ENCODE peak calls at places on chromosome 2, in ten cellular contexts. G, V, E, P, Y, J, S, F, I and A are unnamed samples.

GRCh38 chr2:224039770-224040088 is 643 bp upstream of the SERPINE2 start:
- DNase-seq in G (no peak), V (peak), E (no peak), P (no peak), Y (no peak), J (no peak), S (no peak), F (no peak), I (no peak), A (no peak)

GRCh38 chr2:11022874-11023273 is 111.1 kb downstream of the KCNF1 start:
- DNase-seq in G (no peak), V (no peak), E (no peak), P (no peak), Y (no peak), J (no peak), S (no peak), F (no peak), I (no peak), A (no peak)

GRCh38 chr2:134468776-134469175 is 214.9 kb downstream of the MGAT5 start:
- DNase-seq in G (no peak), V (no peak), E (no peak), P (no peak), Y (no peak), J (no peak), S (no peak), F (no peak), I (no peak), A (no peak)

GRCh38 chr2:217538719-217539118 is 464.1 kb downstream of the TNS1 start:
- DNase-seq in G (no peak), V (no peak), E (no peak), P (no peak), Y (no peak), J (no peak), S (no peak), F (no peak), I (no peak), A (no peak)

GRCh38 chr2:25374827-25375226 is 33.1 kb upstream of the DNMT3A start:
- DNase-seq in G (no peak), V (no peak), E (no peak), P (no peak), Y (no peak), J (no peak), S (no peak), F (no peak), I (no peak), A (peak)

GRCh38 chr2:85668009-85668856 is at the start of gene SFTPB:
- DNase-seq in G (peak), V (no peak), E (no peak), P (no peak), Y (no peak), J (no peak), S (no peak), F (no peak), I (no peak), A (no peak)

GRCh38 chr2:40164736-40165502 is 287.0 kb downstream of the SLC8A1 start:
- DNase-seq in G (no peak), V (no peak), E (peak), P (no peak), Y (no peak), J (peak), S (no peak), F (no peak), I (no peak), A (no peak)

GRCh38 chr2:140891614-140892212 is 1239.1 kb downstream of the LRP1B start:
- DNase-seq in G (no peak), V (no peak), E (no peak), P (no peak), Y (no peak), J (no peak), S (no peak), F (no peak), I (no peak), A (no peak)

GRCh38 chr2:235257590-235257989 is 236.3 kb upstream of the AGAP1 start:
- DNase-seq in G (no peak), V (no peak), E (no peak), P (no peak), Y (no peak), J (no peak), S (no peak), F (no peak), I (no peak), A (no peak)

GRCh38 chr2:169798718-169799495 is at the start of gene SSB:
- DNase-seq in G (peak), V (peak), E (peak), P (peak), Y (peak), J (peak), S (peak), F (peak), I (peak), A (peak)

GRCh38 chr2:96541326-96541725 is 4.8 kb downstream of the ARID5A start:
- DNase-seq in G (peak), V (no peak), E (no peak), P (peak), Y (no peak), J (no peak), S (no peak), F (no peak), I (no peak), A (no peak)

GRCh38 chr2:28163627-28164279 is 228.9 kb upstream of the FOSL2 start:
- DNase-seq in G (peak), V (no peak), E (no peak), P (peak), Y (no peak), J (peak), S (peak), F (no peak), I (no peak), A (no peak)

GRCh38 chr2:6828299-6828584 is 37.5 kb downstream of the CMPK2 start:
- DNase-seq in G (peak), V (no peak), E (no peak), P (peak), Y (no peak), J (no peak), S (no peak), F (no peak), I (no peak), A (no peak)

GRCh38 chr2:216694201-216694825 is 1.0 kb downstream of the IGFBP5 start:
- DNase-seq in G (peak), V (peak), E (no peak), P (peak), Y (peak), J (peak), S (peak), F (no peak), I (peak), A (no peak)

GRCh38 chr2:152415231-152415642 is 80.3 kb downstream of the FMNL2 start:
- DNase-seq in G (peak), V (no peak), E (no peak), P (no peak), Y (no peak), J (no peak), S (no peak), F (no peak), I (no peak), A (no peak)

GRCh38 chr2:229712125-229712524 is 2.2 kb downstream of the DNER start:
- DNase-seq in G (peak), V (no peak), E (no peak), P (no peak), Y (no peak), J (no peak), S (no peak), F (no peak), I (no peak), A (no peak)

GRCh38 chr2:11984556-11985158 is 238.2 kb downstream of the LPIN1 start:
- DNase-seq in G (no peak), V (no peak), E (no peak), P (no peak), Y (no peak), J (no peak), S (no peak), F (no peak), I (no peak), A (no peak)

GRCh38 chr2:68849579-68850030 is 21.6 kb downstream of the BMP10 start:
- DNase-seq in G (peak), V (no peak), E (no peak), P (no peak), Y (no peak), J (no peak), S (no peak), F (no peak), I (no peak), A (no peak)

GRCh38 chr2:119689218-119689617 is 10.2 kb downstream of the TMEM177 start:
- DNase-seq in G (no peak), V (no peak), E (no peak), P (no peak), Y (no peak), J (no peak), S (no peak), F (no peak), I (no peak), A (no peak)

GRCh38 chr2:102357975-102358374 is 2.4 kb downstream of the IL18R1 start:
- DNase-seq in G (no peak), V (no peak), E (no peak), P (no peak), Y (no peak), J (no peak), S (no peak), F (no peak), I (no peak), A (no peak)

GRCh38 chr2:177983183-177983788 is 89.3 kb downstream of the PDE11A start:
- DNase-seq in G (peak), V (peak), E (no peak), P (peak), Y (peak), J (peak), S (peak), F (no peak), I (no peak), A (no peak)

GRCh38 chr2:71905205-71905604 is 242.5 kb downstream of the CYP26B1 start:
- DNase-seq in G (no peak), V (no peak), E (no peak), P (no peak), Y (no peak), J (no peak), S (no peak), F (no peak), I (no peak), A (no peak)

GRCh38 chr2:45540942-45541341 is 70.1 kb downstream of the SRBD1 start:
- DNase-seq in G (no peak), V (no peak), E (no peak), P (no peak), Y (no peak), J (no peak), S (no peak), F (no peak), I (no peak), A (no peak)

GRCh38 chr2:231124833-231125232 is at the start of gene HTR2B:
- DNase-seq in G (peak), V (no peak), E (no peak), P (peak), Y (no peak), J (peak), S (no peak), F (no peak), I (no peak), A (no peak)

GRCh38 chr2:74219846-74220486 is 21.6 kb downstream of the MTHFD2 start:
- DNase-seq in G (no peak), V (no peak), E (no peak), P (no peak), Y (no peak), J (no peak), S (no peak), F (no peak), I (no peak), A (no peak)

GRCh38 chr2:10647886-10648605 is 41.7 kb downstream of the NOL10 start:
- DNase-seq in G (no peak), V (no peak), E (no peak), P (no peak), Y (no peak), J (no peak), S (no peak), F (no peak), I (no peak), A (no peak)

GRCh38 chr2:96894151-96894531 is 24.3 kb upstream of the SEMA4C start:
- DNase-seq in G (no peak), V (no peak), E (no peak), P (no peak), Y (no peak), J (no peak), S (no peak), F (no peak), I (no peak), A (no peak)

GRCh38 chr2:393711-394696 is 106.1 kb upstream of the ALKAL2 start:
- DNase-seq in G (no peak), V (peak), E (no peak), P (no peak), Y (peak), J (no peak), S (no peak), F (peak), I (no peak), A (no peak)

GRCh38 chr2:131022731-131023130 is 70.5 kb downstream of the FAM168B start:
- DNase-seq in G (no peak), V (no peak), E (no peak), P (no peak), Y (no peak), J (no peak), S (no peak), F (no peak), I (no peak), A (no peak)

GRCh38 chr2:220669324-220669723 is 902.8 kb downstream of the EPHA4 start:
- DNase-seq in G (no peak), V (no peak), E (no peak), P (no peak), Y (no peak), J (no peak), S (no peak), F (no peak), I (no peak), A (no peak)

GRCh38 chr2:74440378-74441110 is 1.2 kb downstream of the RTKN start:
- DNase-seq in G (peak), V (peak), E (peak), P (peak), Y (peak), J (peak), S (peak), F (no peak), I (peak), A (peak)

GRCh38 chr2:237591379-237591881 is 896 bp upstream of the RAB17 start:
- DNase-seq in G (no peak), V (no peak), E (no peak), P (no peak), Y (peak), J (no peak), S (no peak), F (no peak), I (no peak), A (no peak)

GRCh38 chr2:26298638-26299393 is 47.1 kb upstream of the SELENOI start:
- DNase-seq in G (peak), V (no peak), E (peak), P (no peak), Y (peak), J (peak), S (peak), F (no peak), I (no peak), A (peak)

GRCh38 chr2:178917555-178917954 is 110.3 kb upstream of the TTN start:
- DNase-seq in G (no peak), V (no peak), E (no peak), P (no peak), Y (no peak), J (no peak), S (no peak), F (no peak), I (no peak), A (no peak)

GRCh38 chr2:12534646-12535263 is 182.0 kb upstream of the TRIB2 start:
- DNase-seq in G (peak), V (no peak), E (no peak), P (no peak), Y (no peak), J (no peak), S (no peak), F (no peak), I (no peak), A (no peak)

GRCh38 chr2:182372661-182373060 is 54.2 kb downstream of the PDE1A start:
- DNase-seq in G (peak), V (no peak), E (peak), P (no peak), Y (peak), J (no peak), S (no peak), F (no peak), I (no peak), A (no peak)

GRCh38 chr2:2455151-2455550 is 124.1 kb upstream of the MYT1L start:
- DNase-seq in G (no peak), V (no peak), E (no peak), P (no peak), Y (no peak), J (no peak), S (no peak), F (no peak), I (no peak), A (no peak)

GRCh38 chr2:68831688-68832087 is 39.5 kb downstream of the BMP10 start:
- DNase-seq in G (peak), V (no peak), E (no peak), P (no peak), Y (no peak), J (peak), S (no peak), F (no peak), I (no peak), A (no peak)

GRCh38 chr2:104733544-104733943 is 120.4 kb upstream of the POU3F3 start:
- DNase-seq in G (no peak), V (peak), E (no peak), P (peak), Y (peak), J (peak), S (no peak), F (no peak), I (no peak), A (no peak)

GRCh38 chr2:199469514-199470360 is 12.0 kb upstream of the SATB2 start:
- DNase-seq in G (no peak), V (no peak), E (no peak), P (no peak), Y (peak), J (no peak), S (no peak), F (no peak), I (no peak), A (no peak)
- TF ChIP-seq CTCF in G (no peak), V (no peak), E (no peak), P (no peak), Y (no peak), J (no peak), S (no peak), F (no peak), I (no peak), A (no peak)

GRCh38 chr2:43169091-43169936 is 57.1 kb downstream of the ZFP36L2 start:
- DNase-seq in G (no peak), V (no peak), E (no peak), P (no peak), Y (peak), J (peak), S (no peak), F (no peak), I (no peak), A (peak)
- TF ChIP-seq CTCF in G (no peak), V (no peak), E (no peak), P (no peak), Y (no peak), J (no peak), S (no peak), F (no peak), I (no peak), A (no peak)

GRCh38 chr2:61898810-61899209 is 6.7 kb upstream of the COMMD1 start:
- DNase-seq in G (peak), V (no peak), E (no peak), P (peak), Y (no peak), J (peak), S (no peak), F (no peak), I (no peak), A (no peak)
- TF ChIP-seq CTCF in G (peak), V (no peak), E (no peak), P (peak), Y (no peak), J (peak), S (no peak), F (no peak), I (peak), A (no peak)

DNA sequence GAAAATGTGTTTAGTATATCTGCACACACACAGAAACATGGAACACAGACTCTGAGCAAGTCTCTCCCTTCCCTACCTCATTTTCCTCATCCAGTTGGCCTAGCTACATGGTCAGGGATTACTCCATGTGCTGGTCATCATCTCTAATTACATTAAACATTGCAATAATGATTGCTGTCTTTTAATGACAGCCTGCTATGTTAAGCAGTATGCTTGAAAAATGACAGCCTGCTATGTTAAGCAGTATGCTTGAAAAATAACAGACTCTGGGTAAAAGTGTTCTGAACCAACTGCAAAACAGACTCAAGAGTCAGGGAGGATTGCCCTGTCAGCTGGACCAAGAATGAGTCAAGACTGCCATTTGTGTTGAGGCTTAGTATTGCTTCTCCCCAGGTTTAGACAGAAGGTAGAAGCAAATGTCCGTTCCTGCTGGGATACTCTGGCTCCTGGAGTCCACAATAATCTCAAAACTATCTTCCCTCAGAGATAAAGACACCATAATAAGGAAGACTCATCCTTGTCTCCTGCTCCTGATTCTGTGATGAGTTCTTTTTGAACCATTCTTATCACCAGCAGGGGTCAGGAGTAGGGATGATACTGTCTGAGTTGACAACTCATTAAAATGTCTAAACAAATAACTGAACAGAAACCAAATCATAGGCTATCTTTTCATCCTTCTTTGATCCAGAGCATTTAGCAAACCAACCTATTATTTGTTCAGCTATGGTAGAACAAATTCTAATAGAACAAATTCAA is 57.7 kb downstream of the CCDC93 start:
- DNase-seq in G (peak), V (no peak), E (no peak), P (no peak), Y (no peak), J (no peak), S (no peak), F (no peak), I (no peak), A (no peak)
- TF ChIP-seq CTCF in G (peak), V (no peak), E (no peak), P (peak), Y (no peak), J (no peak), S (peak), F (no peak), I (peak), A (no peak)

GRCh38 chr2:15808221-15808574 is 132.2 kb upstream of the MYCN start:
- DNase-seq in G (no peak), V (no peak), E (no peak), P (no peak), Y (no peak), J (no peak), S (no peak), F (no peak), I (no peak), A (no peak)
- TF ChIP-seq CTCF in G (no peak), V (no peak), E (no peak), P (no peak), Y (no peak), J (no peak), S (no peak), F (no peak), I (no peak), A (no peak)

DNA sequence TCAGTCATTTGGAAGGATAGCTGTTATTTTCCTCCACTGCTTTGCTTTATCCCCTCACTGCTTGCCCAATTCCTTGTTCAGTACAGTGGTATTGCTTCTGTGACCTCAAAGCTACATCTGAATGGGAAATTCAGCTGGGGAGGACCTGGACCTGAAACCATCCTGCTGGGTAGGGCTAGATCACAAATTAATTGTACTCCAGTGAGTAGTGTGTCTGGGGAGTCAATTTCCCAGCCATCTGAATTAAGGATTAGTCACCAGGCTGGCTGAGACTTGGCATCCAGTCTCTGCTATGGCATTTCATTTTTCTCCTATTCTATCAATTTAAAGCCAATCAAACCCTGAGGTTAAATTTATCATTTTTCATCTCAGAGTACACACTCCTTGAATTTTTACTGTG is 1231.6 kb upstream of the GYPC start:
- DNase-seq in G (no peak), V (no peak), E (no peak), P (no peak), Y (no peak), J (no peak), S (no peak), F (no peak), I (no peak), A (no peak)
- TF ChIP-seq CTCF in G (no peak), V (no peak), E (no peak), P (no peak), Y (no peak), J (no peak), S (no peak), F (no peak), I (no peak), A (no peak)

GRCh38 chr2:21928292-21928691 is 804.5 kb downstream of the TDRD15 start:
- DNase-seq in G (no peak), V (no peak), E (no peak), P (no peak), Y (no peak), J (no peak), S (no peak), F (no peak), I (no peak), A (no peak)
- TF ChIP-seq CTCF in G (no peak), V (peak), E (no peak), P (no peak), Y (no peak), J (no peak), S (no peak), F (no peak), I (peak), A (no peak)